ENCODE peak calls at places on chromosomes 4 and X, in nine cellular contexts. G is upper lobe of left lung, Q is astrocyte of the cerebellum, A is breast epithelium, T is left lung, V is GM06990, R is lower leg skin, H is uterus, D is brain microvascular endothelial cell. F is an unnamed sample.

GRCh38 chrX:38055170-38055847 is 49.0 kb downstream of the SYTL5 start:
- DNase-seq in G (no peak), Q (peak), A (no peak), T (no peak), V (no peak), R (peak), H (peak), D (peak), F (peak)

GRCh38 chr4:150781108-150781663 is 199.2 kb downstream of the MAB21L2 start:
- DNase-seq in G (no peak), Q (no peak), A (no peak), T (no peak), V (no peak), R (no peak), H (no peak), D (no peak), F (no peak)

GRCh38 chr4:110364911-110365520 is 110.9 kb upstream of the ENPEP start:
- DNase-seq in G (no peak), Q (no peak), A (no peak), T (no peak), V (no peak), R (no peak), H (no peak), D (peak), F (no peak)

GRCh38 chrX:149021164-149021563 is 483.9 kb downstream of the IDS start:
- DNase-seq in G (no peak), Q (no peak), A (no peak), T (no peak), V (no peak), R (no peak), H (no peak), D (peak), F (no peak)

GRCh38 chr4:168848112-168848511 is 161.9 kb downstream of the CBR4 start:
- DNase-seq in G (peak), Q (no peak), A (no peak), T (no peak), V (no peak), R (no peak), H (no peak), D (no peak), F (no peak)

GRCh38 chr4:168751263-168752225 is 254.7 kb downstream of the PALLD start:
- DNase-seq in G (no peak), Q (no peak), A (no peak), T (no peak), V (no peak), R (no peak), H (no peak), D (peak), F (no peak)

GRCh38 chr4:80156410-80156809 is 40.9 kb upstream of the PRDM8 start:
- DNase-seq in G (no peak), Q (no peak), A (no peak), T (no peak), V (no peak), R (no peak), H (no peak), D (no peak), F (no peak)

GRCh38 chr4:141486375-141486997 is 149.9 kb upstream of the IL15 start:
- DNase-seq in G (no peak), Q (peak), A (no peak), T (no peak), V (no peak), R (no peak), H (no peak), D (peak), F (peak)

GRCh38 chrX:526295-527224 is 104.0 kb upstream of the SHOX start:
- DNase-seq in G (no peak), Q (no peak), A (no peak), T (no peak), V (no peak), R (no peak), H (no peak), D (no peak), F (no peak)

GRCh38 chrX:134886201-134886600 is 104.6 kb upstream of the SMIM10 start:
- DNase-seq in G (no peak), Q (no peak), A (no peak), T (no peak), V (no peak), R (no peak), H (no peak), D (no peak), F (no peak)

GRCh38 chrX:97310373-97310772 is 426.7 kb downstream of the RPA4 start:
- DNase-seq in G (no peak), Q (peak), A (no peak), T (no peak), V (no peak), R (no peak), H (no peak), D (no peak), F (peak)

GRCh38 chr4:13700196-13701140 is 72.9 kb upstream of the BOD1L1 start:
- DNase-seq in G (no peak), Q (peak), A (no peak), T (no peak), V (no peak), R (no peak), H (no peak), D (peak), F (no peak)

GRCh38 chr4:109648266-109648996 is 54.8 kb downstream of the CASP6 start:
- DNase-seq in G (no peak), Q (no peak), A (no peak), T (no peak), V (peak), R (no peak), H (no peak), D (peak), F (peak)

GRCh38 chr4:8540072-8540471 is 40.1 kb upstream of the GPR78 start:
- DNase-seq in G (no peak), Q (no peak), A (no peak), T (peak), V (peak), R (no peak), H (no peak), D (no peak), F (no peak)

GRCh38 chrX:34918856-34919255 is 23.7 kb upstream of the FAM47B start:
- DNase-seq in G (no peak), Q (peak), A (no peak), T (no peak), V (no peak), R (no peak), H (no peak), D (peak), F (peak)

GRCh38 chrX:147978931-147979330 is 2.2 kb upstream of the FMR1NB start:
- DNase-seq in G (no peak), Q (no peak), A (no peak), T (no peak), V (no peak), R (no peak), H (no peak), D (no peak), F (no peak)

GRCh38 chr4:108651068-108651794 is 832 bp downstream of the OSTC start:
- DNase-seq in G (no peak), Q (peak), A (no peak), T (no peak), V (no peak), R (no peak), H (no peak), D (peak), F (no peak)

GRCh38 chr4:42767669-42768068 is 110.8 kb upstream of the ATP8A1 start:
- DNase-seq in G (no peak), Q (no peak), A (no peak), T (no peak), V (no peak), R (no peak), H (no peak), D (no peak), F (no peak)

GRCh38 chr4:42768125-42768748 is 111.3 kb upstream of the ATP8A1 start:
- DNase-seq in G (no peak), Q (no peak), A (no peak), T (no peak), V (no peak), R (no peak), H (no peak), D (no peak), F (no peak)
- TF ChIP-seq CTCF in G (no peak), Q (no peak), A (no peak), T (no peak), V (peak), R (no peak), H (no peak), D (no peak), F (no peak)

GRCh38 chr4:94562285-94562684 is 110.5 kb downstream of the PDLIM5 start:
- DNase-seq in G (no peak), Q (no peak), A (no peak), T (no peak), V (no peak), R (no peak), H (no peak), D (no peak), F (no peak)
- H3K4me3 ChIP-seq in G (no peak), Q (no peak), A (no peak), T (no peak), V (no peak), R (no peak), H (no peak), D (no peak), F (no peak)

GRCh38 chr4:26321326-26322276 is 787 bp downstream of the RBPJ start:
- DNase-seq in G (peak), Q (no peak), A (no peak), T (no peak), V (peak), R (no peak), H (peak), D (no peak), F (no peak)

GRCh38 chr4:26322349-26322748 is 1.5 kb downstream of the RBPJ start:
- DNase-seq in G (no peak), Q (no peak), A (no peak), T (no peak), V (no peak), R (no peak), H (no peak), D (no peak), F (no peak)

GRCh38 chr4:26326791-26327190 is 6.0 kb downstream of the RBPJ start:
- DNase-seq in G (no peak), Q (peak), A (no peak), T (no peak), V (no peak), R (no peak), H (no peak), D (peak), F (peak)

GRCh38 chr4:26325191-26325590 is 4.4 kb downstream of the RBPJ start:
- DNase-seq in G (no peak), Q (peak), A (no peak), T (no peak), V (no peak), R (no peak), H (no peak), D (peak), F (no peak)

DNA sequence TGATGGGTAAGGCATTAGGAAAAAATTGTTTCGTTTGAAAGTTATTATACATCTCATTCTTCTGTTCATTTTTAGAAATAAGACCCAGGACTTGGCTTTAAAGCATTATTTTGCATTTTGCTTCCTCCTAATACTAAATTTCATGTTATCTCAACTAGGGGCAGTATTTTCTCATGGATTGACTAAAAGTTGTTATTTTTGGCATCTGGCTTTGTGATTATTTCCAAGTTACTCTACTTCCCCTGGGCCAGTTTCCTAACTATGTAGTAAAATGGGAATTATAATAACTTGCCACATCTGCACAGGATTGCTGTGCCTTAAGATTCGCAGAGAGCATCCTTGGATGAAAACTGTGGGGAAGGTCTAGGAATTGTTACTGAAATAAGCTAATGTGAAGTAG is 3.0 kb downstream of the RBPJ start:
- DNase-seq in G (no peak), Q (peak), A (no peak), T (no peak), V (no peak), R (no peak), H (no peak), D (no peak), F (no peak)
- TF ChIP-seq CTCF in G (no peak), Q (peak), A (no peak), T (no peak), V (no peak), R (no peak), H (no peak), D (peak), F (peak)

DNA sequence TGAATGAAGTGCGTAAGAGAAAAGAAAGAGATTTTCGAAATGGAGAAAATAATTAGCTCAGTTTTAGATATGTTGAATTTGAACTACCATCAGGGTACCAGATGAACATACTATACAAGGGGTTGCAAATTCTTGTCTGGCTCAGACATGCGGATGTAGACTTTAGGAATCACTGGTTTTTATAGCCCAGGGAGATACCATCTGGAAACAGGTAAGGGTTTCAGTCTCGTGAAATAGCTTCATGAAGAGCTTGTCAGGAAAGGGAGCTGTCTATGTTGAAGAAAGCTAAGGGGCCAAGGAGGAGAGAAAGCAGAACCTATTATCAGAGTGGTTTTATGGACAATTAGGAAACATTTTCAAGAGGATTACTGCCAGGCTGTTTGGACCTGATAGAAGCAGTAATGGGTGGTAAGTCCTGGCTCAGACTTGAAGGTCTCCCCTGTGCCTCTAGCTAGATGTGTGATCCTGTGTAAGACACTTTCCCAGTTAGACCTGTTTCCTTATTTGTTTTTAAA is 6.7 kb downstream of the RAB9A start:
- DNase-seq in G (no peak), Q (no peak), A (no peak), T (no peak), V (no peak), R (no peak), H (no peak), D (no peak), F (no peak)
- H3K4me3 ChIP-seq in G (no peak), Q (no peak), A (no peak), T (no peak), V (no peak), R (no peak), H (no peak), D (no peak), F (no peak)

GRCh38 chr4:105895324-105895608 is at the start of gene NPNT:
- DNase-seq in G (peak), Q (no peak), A (no peak), T (peak), V (peak), R (no peak), H (no peak), D (no peak), F (no peak)

GRCh38 chr4:105896984-105897760 is 1.9 kb downstream of the NPNT start:
- DNase-seq in G (no peak), Q (no peak), A (no peak), T (no peak), V (peak), R (no peak), H (no peak), D (no peak), F (no peak)

GRCh38 chr4:105896461-105896939 is 1.2 kb downstream of the NPNT start:
- DNase-seq in G (no peak), Q (no peak), A (no peak), T (peak), V (no peak), R (no peak), H (no peak), D (no peak), F (no peak)

GRCh38 chr4:105894570-105895323 is 524 bp upstream of the NPNT start:
- DNase-seq in G (peak), Q (peak), A (no peak), T (no peak), V (peak), R (no peak), H (no peak), D (no peak), F (no peak)

DNA sequence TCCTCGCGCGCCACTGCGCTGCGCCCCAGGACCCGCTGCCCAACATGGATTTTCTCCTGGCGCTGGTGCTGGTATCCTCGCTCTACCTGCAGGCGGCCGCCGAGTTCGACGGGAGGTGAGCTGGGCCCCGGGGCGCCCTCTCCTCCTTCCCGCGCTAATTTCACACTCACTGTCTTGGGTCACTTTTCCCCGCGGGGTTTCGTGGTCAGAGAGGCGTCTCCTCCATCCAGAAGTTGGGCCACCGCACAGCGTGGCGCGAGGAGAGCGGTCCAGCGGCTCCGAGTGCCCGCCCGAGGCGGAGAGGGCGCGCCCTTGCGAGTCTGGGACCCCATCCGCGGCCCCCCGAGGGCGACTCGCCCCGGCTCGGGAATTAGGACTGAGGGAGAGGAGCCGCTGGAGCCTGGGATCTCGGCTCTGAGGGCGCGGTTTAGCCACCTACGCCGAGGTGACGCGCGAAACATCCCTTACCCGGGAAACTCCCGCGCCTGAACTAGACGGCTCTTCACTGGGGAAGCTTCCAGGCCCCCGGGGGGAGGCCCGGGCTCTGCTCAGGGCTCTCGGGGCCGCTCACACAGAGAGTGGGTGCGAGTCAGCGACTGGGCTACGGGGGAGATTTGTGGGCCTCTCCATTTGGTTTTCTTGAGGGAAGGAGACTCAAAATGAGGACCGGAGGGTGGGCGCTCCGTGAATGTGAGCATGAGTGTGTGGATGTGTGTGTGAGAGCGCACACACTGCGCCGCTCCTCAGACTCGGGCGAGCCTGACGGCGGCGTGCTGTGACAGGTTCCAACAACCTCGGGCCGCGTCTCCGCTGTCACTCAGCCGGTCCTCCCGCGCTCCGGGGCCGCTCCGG is 564 bp downstream of the NPNT start:
- DNase-seq in G (peak), Q (no peak), A (peak), T (peak), V (peak), R (no peak), H (peak), D (no peak), F (no peak)
- TF ChIP-seq CTCF in G (peak), Q (no peak), A (peak), T (no peak), V (peak), R (no peak), H (no peak), D (peak), F (no peak)

GRCh38 chr4:119059221-119059620 is 76.4 kb upstream of the MYOZ2 start:
- DNase-seq in G (no peak), Q (no peak), A (no peak), T (no peak), V (no peak), R (no peak), H (no peak), D (no peak), F (no peak)
- H3K4me3 ChIP-seq in G (no peak), Q (no peak), A (no peak), T (no peak), V (no peak), R (no peak), H (no peak), D (no peak), F (no peak)

DNA sequence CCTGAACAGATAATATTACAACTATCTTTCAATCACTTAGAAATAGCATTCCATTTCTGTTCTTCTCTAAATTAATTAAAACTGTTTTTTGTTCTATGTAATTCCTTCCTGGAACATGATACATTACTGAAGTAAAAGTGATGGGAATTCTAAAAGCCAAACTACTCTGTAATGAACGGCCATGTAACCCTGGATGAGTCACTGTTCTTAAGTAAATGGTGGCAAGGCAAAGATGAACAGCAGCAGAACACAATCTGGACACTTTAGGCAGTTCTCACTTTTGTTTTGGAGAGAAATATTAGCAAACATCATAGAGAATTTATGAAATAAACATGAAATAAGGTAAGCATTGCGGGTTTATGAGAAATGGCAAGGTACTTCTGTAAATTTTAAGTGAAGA is 1.2 kb upstream of the GPR82 start:
- DNase-seq in G (no peak), Q (no peak), A (no peak), T (no peak), V (no peak), R (no peak), H (no peak), D (peak), F (no peak)
- TF ChIP-seq CTCF in G (no peak), Q (no peak), A (no peak), T (no peak), V (no peak), R (no peak), H (no peak), D (no peak), F (no peak)

GRCh38 chrX:20641954-20642353 is 375.2 kb upstream of the RPS6KA3 start:
- DNase-seq in G (no peak), Q (no peak), A (no peak), T (no peak), V (no peak), R (no peak), H (no peak), D (no peak), F (no peak)
- H3K4me3 ChIP-seq in G (no peak), Q (no peak), A (no peak), T (no peak), V (no peak), R (no peak), H (no peak), D (no peak), F (no peak)

F was measured in retinal pigment epithelial cell.